ENCODE peak calls at places on chromosomes 4 and X, in nine cellular contexts. E, F, U, G, X, P, R, Q and I are unnamed samples. For H3K36me3 and H3K4me1, the result is how much of the 10 kb centered on the place peaks cover.

GRCh38 chr4:151250706-151251105 is 26.3 kb upstream of the PRSS48 start:
- DNase-seq in E (no peak), F (no peak), U (no peak), G (no peak), X (peak), P (no peak), R (no peak), Q (no peak), I (no peak)

GRCh38 chr4:122836941-122837340 is 10.3 kb downstream of the FGF2 start:
- DNase-seq in E (no peak), F (no peak), U (no peak), G (no peak), X (no peak), P (no peak), R (no peak), Q (no peak), I (no peak)

GRCh38 chrX:25968920-25969319 is 169.2 kb upstream of the MAGEB18 start:
- DNase-seq in E (no peak), F (no peak), U (no peak), G (no peak), X (peak), P (no peak), R (no peak), Q (no peak), I (no peak)

GRCh38 chrX:37746268-37746931 is 33.5 kb upstream of the CYBB start:
- DNase-seq in E (no peak), F (no peak), U (no peak), G (no peak), X (no peak), P (no peak), R (no peak), Q (no peak), I (no peak)

GRCh38 chr4:76948441-76949292 is 885 bp upstream of the SEPTIN11 start:
- DNase-seq in E (peak), F (peak), U (peak), G (peak), X (peak), P (peak), R (no peak), Q (peak), I (peak)

GRCh38 chrX:46477435-46477834 is 67.8 kb downstream of the ZNF674 start:
- DNase-seq in E (no peak), F (no peak), U (no peak), G (no peak), X (no peak), P (no peak), R (no peak), Q (no peak), I (no peak)

GRCh38 chrX:107628662-107629532 is 587 bp downstream of the PRPS1 start:
- DNase-seq in E (peak), F (peak), U (no peak), G (no peak), X (peak), P (peak), R (no peak), Q (peak), I (peak)

GRCh38 chr4:158968961-158969360 is 133.9 kb upstream of the RAPGEF2 start:
- DNase-seq in E (no peak), F (no peak), U (no peak), G (no peak), X (no peak), P (no peak), R (no peak), Q (no peak), I (no peak)

GRCh38 chrX:78237127-78237526 is 90.3 kb downstream of the CYSLTR1 start:
- DNase-seq in E (no peak), F (no peak), U (no peak), G (no peak), X (no peak), P (no peak), R (no peak), Q (no peak), I (no peak)

GRCh38 chr4:164874791-164875190 is 2.2 kb upstream of the APELA start:
- DNase-seq in E (no peak), F (no peak), U (no peak), G (no peak), X (no peak), P (no peak), R (no peak), Q (no peak), I (no peak)

GRCh38 chr4:41360911-41361830 is 104.4 kb downstream of the UCHL1 start:
- DNase-seq in E (no peak), F (peak), U (peak), G (peak), X (peak), P (peak), R (peak), Q (peak), I (no peak)

GRCh38 chr4:108982786-108983185 is 219.9 kb upstream of the ETNPPL start:
- DNase-seq in E (no peak), F (no peak), U (no peak), G (no peak), X (no peak), P (no peak), R (no peak), Q (no peak), I (no peak)

GRCh38 chr4:18234108-18234507 is 212.6 kb upstream of the LCORL start:
- DNase-seq in E (no peak), F (no peak), U (no peak), G (no peak), X (no peak), P (no peak), R (no peak), Q (no peak), I (no peak)

GRCh38 chr4:5823542-5824211 is 69.2 kb downstream of the CRMP1 start:
- DNase-seq in E (no peak), F (no peak), U (no peak), G (no peak), X (no peak), P (no peak), R (no peak), Q (no peak), I (no peak)

GRCh38 chrX:9465380-9466114 is 689 bp downstream of the TBL1X start:
- DNase-seq in E (no peak), F (peak), U (no peak), G (peak), X (peak), P (peak), R (no peak), Q (no peak), I (peak)

GRCh38 chr4:15482842-15483241 is 13.2 kb downstream of the CC2D2A start:
- DNase-seq in E (no peak), F (no peak), U (no peak), G (no peak), X (no peak), P (no peak), R (no peak), Q (no peak), I (no peak)

GRCh38 chr4:27011401-27011800 is 150.8 kb downstream of the STIM2 start:
- DNase-seq in E (no peak), F (no peak), U (no peak), G (no peak), X (no peak), P (no peak), R (no peak), Q (no peak), I (no peak)

GRCh38 chr4:123198706-123199105 is 197.9 kb upstream of the SPRY1 start:
- DNase-seq in E (no peak), F (no peak), U (no peak), G (no peak), X (no peak), P (no peak), R (no peak), Q (no peak), I (no peak)

GRCh38 chrX:17597836-17598434 is 139.4 kb upstream of the SCML1 start:
- DNase-seq in E (no peak), F (peak), U (peak), G (peak), X (no peak), P (peak), R (no peak), Q (peak), I (no peak)

GRCh38 chr4:6250235-6250983 is 19.2 kb upstream of the WFS1 start:
- DNase-seq in E (no peak), F (no peak), U (no peak), G (no peak), X (peak), P (no peak), R (no peak), Q (no peak), I (no peak)

GRCh38 chr4:3740256-3740655 is 25.9 kb upstream of the ADRA2C start:
- DNase-seq in E (no peak), F (no peak), U (no peak), G (no peak), X (no peak), P (no peak), R (no peak), Q (no peak), I (no peak)

GRCh38 chr4:102562995-102563394 is 61.8 kb downstream of the NFKB1 start:
- DNase-seq in E (no peak), F (no peak), U (no peak), G (no peak), X (no peak), P (no peak), R (no peak), Q (no peak), I (no peak)

GRCh38 chrX:134006484-134007161 is 21.2 kb upstream of the GPC3 start:
- DNase-seq in E (no peak), F (no peak), U (no peak), G (no peak), X (no peak), P (no peak), R (no peak), Q (no peak), I (no peak)

GRCh38 chrX:10795721-10796120 is 175.3 kb upstream of the MID1 start:
- DNase-seq in E (no peak), F (no peak), U (no peak), G (no peak), X (no peak), P (no peak), R (no peak), Q (no peak), I (no peak)

GRCh38 chr4:103074598-103075434 is 1.7 kb downstream of the SLC9B2 start:
- DNase-seq in E (no peak), F (no peak), U (no peak), G (no peak), X (no peak), P (no peak), R (no peak), Q (no peak), I (no peak)

GRCh38 chr4:3285558-3286334 is 7.1 kb upstream of the RGS12 start:
- DNase-seq in E (no peak), F (peak), U (no peak), G (peak), X (no peak), P (no peak), R (no peak), Q (no peak), I (no peak)

GRCh38 chrX:55088795-55089489 is at the start of gene PAGE2:
- DNase-seq in E (no peak), F (no peak), U (no peak), G (no peak), X (no peak), P (no peak), R (no peak), Q (no peak), I (no peak)

GRCh38 chrX:32451954-32452518 is 759.3 kb downstream of the DMD start:
- DNase-seq in E (no peak), F (no peak), U (no peak), G (no peak), X (no peak), P (no peak), R (no peak), Q (no peak), I (no peak)

GRCh38 chr4:154626793-154627484 is 14.5 kb upstream of the FGG start:
- DNase-seq in E (no peak), F (peak), U (peak), G (peak), X (peak), P (peak), R (no peak), Q (peak), I (no peak)

GRCh38 chr4:25943312-25943711 is 29.3 kb downstream of the SMIM20 start:
- DNase-seq in E (no peak), F (no peak), U (no peak), G (no peak), X (no peak), P (peak), R (no peak), Q (no peak), I (no peak)

GRCh38 chr4:183229397-183229796 is 90.7 kb downstream of the CLDN22 start:
- DNase-seq in E (no peak), F (no peak), U (no peak), G (no peak), X (no peak), P (no peak), R (no peak), Q (no peak), I (no peak)

GRCh38 chrX:57177070-57177469 is 39.9 kb upstream of the SPIN2A start:
- DNase-seq in E (no peak), F (no peak), U (no peak), G (no peak), X (peak), P (no peak), R (no peak), Q (no peak), I (no peak)

DNA sequence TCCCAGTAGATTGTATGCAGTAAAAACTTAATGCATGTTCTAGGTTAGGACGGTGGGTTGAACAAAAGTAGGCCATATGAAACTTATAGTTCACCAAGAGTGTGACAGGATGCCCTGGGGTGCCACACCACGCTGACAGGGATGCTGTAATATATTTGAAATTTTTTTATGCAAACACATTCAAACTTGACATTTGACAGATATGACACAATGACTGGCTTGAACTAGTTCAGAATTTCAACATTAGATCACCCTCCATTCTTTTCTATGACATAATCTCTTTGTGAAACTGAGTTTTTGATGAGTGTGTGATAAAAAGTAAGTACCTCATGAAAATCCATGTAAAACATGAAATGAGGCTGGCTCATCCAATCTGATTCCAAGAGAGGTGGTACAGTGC is 198.4 kb downstream of the PALLD start:
- DNase-seq in E (no peak), F (no peak), U (no peak), G (no peak), X (no peak), P (no peak), R (no peak), Q (no peak), I (no peak)
- H3K36me3 ChIP-seq in E (under half), F (under half), U (under half), G (under half), X (under half), P (under half), R (under half), Q (under half), I (under half)

GRCh38 chr4:71006203-71006907 is 12.9 kb downstream of the DCK start:
- DNase-seq in E (no peak), F (no peak), U (no peak), G (no peak), X (no peak), P (no peak), R (no peak), Q (no peak), I (no peak)
- H3K4me3 ChIP-seq in E (no peak), F (no peak), U (no peak), G (no peak), X (no peak), P (no peak), R (no peak), Q (no peak), I (no peak)

DNA sequence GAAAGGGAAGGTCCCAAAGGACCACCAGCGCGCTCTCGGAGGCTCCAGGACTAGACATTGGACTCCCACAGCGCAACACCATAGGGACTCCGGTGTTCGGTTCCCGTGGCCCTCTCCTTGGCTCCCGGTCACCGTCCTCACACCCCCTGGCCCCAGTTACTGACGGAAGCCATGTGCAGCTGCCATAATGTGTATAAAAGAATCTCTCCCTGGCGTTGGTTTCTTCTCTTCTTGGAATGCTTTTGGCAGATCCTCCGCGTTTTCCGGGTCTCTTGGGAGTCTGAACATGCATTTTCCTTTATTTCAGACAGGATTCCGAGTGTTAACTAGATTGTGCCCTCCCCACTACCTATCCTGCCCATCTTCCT is 69.7 kb downstream of the FBXO8 start:
- DNase-seq in E (no peak), F (no peak), U (no peak), G (no peak), X (peak), P (no peak), R (no peak), Q (no peak), I (no peak)
- H3K4me1 ChIP-seq in E (under half), F (under half), U (under half), G (under half), X (half or more), P (half or more), R (under half), Q (under half), I (under half)

GRCh38 chrX:53383376-53384087 is 38.9 kb downstream of the SMC1A start:
- DNase-seq in E (no peak), F (no peak), U (no peak), G (no peak), X (no peak), P (peak), R (no peak), Q (no peak), I (no peak)
- H3K36me3 ChIP-seq in E (under half), F (under half), U (under half), G (under half), X (under half), P (under half), R (half or more), Q (under half), I (under half)

DNA sequence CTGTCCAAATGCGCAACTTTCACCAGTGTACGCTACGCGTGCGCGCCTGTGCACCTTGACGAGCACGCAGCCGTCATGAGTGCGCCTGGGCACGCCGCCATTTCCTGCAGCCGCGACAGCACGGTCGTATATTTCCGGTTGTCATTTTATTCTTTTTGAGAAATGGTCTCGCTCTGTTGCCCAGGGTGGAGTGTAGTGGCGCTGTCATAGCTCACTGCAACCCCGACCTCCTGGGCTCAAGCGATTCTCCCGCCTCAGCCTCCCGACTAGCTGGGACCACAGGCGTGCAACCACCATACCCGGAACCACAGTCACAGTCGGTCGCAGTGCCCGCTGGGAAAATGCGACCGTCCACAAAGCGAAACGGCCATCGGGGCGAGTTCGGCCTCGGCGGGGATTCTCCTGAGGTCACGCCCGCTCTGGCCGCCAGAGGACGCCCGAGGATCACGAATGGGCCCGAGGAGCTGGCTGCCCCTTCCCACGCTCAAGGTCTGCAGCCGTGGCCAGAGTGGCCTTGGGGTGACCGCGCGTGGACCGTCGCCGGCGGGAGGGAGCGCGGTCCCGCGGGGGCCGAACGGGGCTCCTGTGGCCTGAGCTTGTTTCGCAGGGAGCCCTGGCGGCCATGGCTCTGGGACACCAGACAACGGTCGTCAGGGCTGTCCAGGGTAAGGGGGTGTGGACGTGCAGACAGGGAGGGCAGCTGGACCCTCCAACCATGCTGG is 23.7 kb upstream of the PNMA3 start:
- DNase-seq in E (peak), F (peak), U (peak), G (peak), X (peak), P (peak), R (no peak), Q (peak), I (peak)
- H3K4me3 ChIP-seq in E (peak), F (peak), U (peak), G (peak), X (peak), P (peak), R (peak), Q (peak), I (peak)

GRCh38 chr4:86453044-86453501 is 93.2 kb upstream of the MAPK10 start:
- DNase-seq in E (no peak), F (peak), U (peak), G (peak), X (no peak), P (peak), R (no peak), Q (no peak), I (no peak)

GRCh38 chr4:86450189-86450588 is 90.3 kb upstream of the MAPK10 start:
- DNase-seq in E (no peak), F (no peak), U (no peak), G (no peak), X (no peak), P (no peak), R (no peak), Q (no peak), I (no peak)

GRCh38 chr4:86450861-86451260 is 91.0 kb upstream of the MAPK10 start:
- DNase-seq in E (no peak), F (no peak), U (no peak), G (no peak), X (peak), P (no peak), R (no peak), Q (no peak), I (no peak)

GRCh38 chr4:86452323-86452995 is 92.6 kb upstream of the MAPK10 start:
- DNase-seq in E (no peak), F (no peak), U (no peak), G (no peak), X (no peak), P (no peak), R (no peak), Q (no peak), I (no peak)

GRCh38 chr4:86451560-86452322 is 91.9 kb upstream of the MAPK10 start:
- DNase-seq in E (no peak), F (no peak), U (no peak), G (no peak), X (peak), P (no peak), R (no peak), Q (no peak), I (no peak)
- H3K4me1 ChIP-seq in E (under half), F (under half), U (under half), G (under half), X (under half), P (under half), R (under half), Q (under half), I (under half)